ENCODE peak calls at places on chromosomes 11 and 22, in four cellular contexts. One of them, this sample, is unnamed.

GRCh38 chr22:23754980-23755636 is 883 bp upstream of the VPREB3 start:
- DNase-seq in left colon: no peak
- DNase-seq in stimulated activated effector memory CD8-positive, alpha-beta T cell treated with anti-CD3 and anti-CD28 coated beads, Interleukin-12 subunit alpha, Interleukin-12 subunit beta, amount 100 ng/mL, for 72 hours: no peak
- DNase-seq in stimulated activated CD8-positive, alpha-beta memory T cell treated with anti-CD3 and anti-CD28 coated beads, Interleukin-7, amount 100 ng/mL, for 4 hours: no peak
- DNase-seq in this sample: no peak

GRCh38 chr11:26820739-26821138 is 98.9 kb upstream of the SLC5A12 start:
- DNase-seq in stimulated activated effector memory CD8-positive, alpha-beta T cell treated with anti-CD3 and anti-CD28 coated beads, Interleukin-12 subunit alpha, Interleukin-12 subunit beta, amount 100 ng/mL, for 72 hours: no peak
- DNase-seq in left colon: no peak
- DNase-seq in stimulated activated CD8-positive, alpha-beta memory T cell treated with anti-CD3 and anti-CD28 coated beads, Interleukin-7, amount 100 ng/mL, for 4 hours: no peak
- DNase-seq in this sample: no peak

GRCh38 chr11:108431997-108432396 is 35.3 kb downstream of the C11orf65 start:
- DNase-seq in stimulated activated CD8-positive, alpha-beta memory T cell treated with anti-CD3 and anti-CD28 coated beads, Interleukin-7, amount 100 ng/mL, for 4 hours: no peak
- DNase-seq in left colon: no peak
- DNase-seq in stimulated activated effector memory CD8-positive, alpha-beta T cell treated with anti-CD3 and anti-CD28 coated beads, Interleukin-12 subunit alpha, Interleukin-12 subunit beta, amount 100 ng/mL, for 72 hours: no peak
- DNase-seq in this sample: no peak

GRCh38 chr22:44337658-44338004 is 24.9 kb upstream of the SHISAL1 start:
- DNase-seq in stimulated activated effector memory CD8-positive, alpha-beta T cell treated with anti-CD3 and anti-CD28 coated beads, Interleukin-12 subunit alpha, Interleukin-12 subunit beta, amount 100 ng/mL, for 72 hours: no peak
- DNase-seq in stimulated activated CD8-positive, alpha-beta memory T cell treated with anti-CD3 and anti-CD28 coated beads, Interleukin-7, amount 100 ng/mL, for 4 hours: no peak
- DNase-seq in left colon: no peak
- DNase-seq in this sample: peak; percentile 22

GRCh38 chr22:37472418-37473006 is 13.7 kb downstream of the MFNG start:
- DNase-seq in stimulated activated effector memory CD8-positive, alpha-beta T cell treated with anti-CD3 and anti-CD28 coated beads, Interleukin-12 subunit alpha, Interleukin-12 subunit beta, amount 100 ng/mL, for 72 hours: no peak
- DNase-seq in stimulated activated CD8-positive, alpha-beta memory T cell treated with anti-CD3 and anti-CD28 coated beads, Interleukin-7, amount 100 ng/mL, for 4 hours: no peak
- DNase-seq in left colon: peak; percentile 66
- DNase-seq in this sample: peak; percentile 59

GRCh38 chr11:126397016-126397415 is 41.5 kb downstream of the ST3GAL4 start:
- DNase-seq in stimulated activated CD8-positive, alpha-beta memory T cell treated with anti-CD3 and anti-CD28 coated beads, Interleukin-7, amount 100 ng/mL, for 4 hours: no peak
- DNase-seq in left colon: no peak
- DNase-seq in stimulated activated effector memory CD8-positive, alpha-beta T cell treated with anti-CD3 and anti-CD28 coated beads, Interleukin-12 subunit alpha, Interleukin-12 subunit beta, amount 100 ng/mL, for 72 hours: no peak
- DNase-seq in this sample: no peak

GRCh38 chr11:8265681-8266241 is 2.1 kb upstream of the LMO1 start:
- DNase-seq in stimulated activated CD8-positive, alpha-beta memory T cell treated with anti-CD3 and anti-CD28 coated beads, Interleukin-7, amount 100 ng/mL, for 4 hours: no peak
- DNase-seq in left colon: no peak
- DNase-seq in stimulated activated effector memory CD8-positive, alpha-beta T cell treated with anti-CD3 and anti-CD28 coated beads, Interleukin-12 subunit alpha, Interleukin-12 subunit beta, amount 100 ng/mL, for 72 hours: no peak
- DNase-seq in this sample: no peak

GRCh38 chr22:37716708-37717107 is 19.9 kb downstream of the TRIOBP start:
- DNase-seq in stimulated activated CD8-positive, alpha-beta memory T cell treated with anti-CD3 and anti-CD28 coated beads, Interleukin-7, amount 100 ng/mL, for 4 hours: no peak
- DNase-seq in left colon: no peak
- DNase-seq in stimulated activated effector memory CD8-positive, alpha-beta T cell treated with anti-CD3 and anti-CD28 coated beads, Interleukin-12 subunit alpha, Interleukin-12 subunit beta, amount 100 ng/mL, for 72 hours: no peak
- DNase-seq in this sample: no peak

GRCh38 chr11:66443602-66444001 is 5.0 kb upstream of the MRPL11 start:
- DNase-seq in left colon: no peak
- DNase-seq in stimulated activated effector memory CD8-positive, alpha-beta T cell treated with anti-CD3 and anti-CD28 coated beads, Interleukin-12 subunit alpha, Interleukin-12 subunit beta, amount 100 ng/mL, for 72 hours: no peak
- DNase-seq in stimulated activated CD8-positive, alpha-beta memory T cell treated with anti-CD3 and anti-CD28 coated beads, Interleukin-7, amount 100 ng/mL, for 4 hours: no peak
- DNase-seq in this sample: no peak

GRCh38 chr11:37963440-37963839 is 1365.4 kb upstream of the RAG2 start:
- DNase-seq in stimulated activated effector memory CD8-positive, alpha-beta T cell treated with anti-CD3 and anti-CD28 coated beads, Interleukin-12 subunit alpha, Interleukin-12 subunit beta, amount 100 ng/mL, for 72 hours: no peak
- DNase-seq in left colon: no peak
- DNase-seq in stimulated activated CD8-positive, alpha-beta memory T cell treated with anti-CD3 and anti-CD28 coated beads, Interleukin-7, amount 100 ng/mL, for 4 hours: no peak
- DNase-seq in this sample: no peak

GRCh38 chr11:117144477-117145392 is 648 bp downstream of the PAFAH1B2 start:
- DNase-seq in stimulated activated effector memory CD8-positive, alpha-beta T cell treated with anti-CD3 and anti-CD28 coated beads, Interleukin-12 subunit alpha, Interleukin-12 subunit beta, amount 100 ng/mL, for 72 hours: peak; percentile 11
- DNase-seq in stimulated activated CD8-positive, alpha-beta memory T cell treated with anti-CD3 and anti-CD28 coated beads, Interleukin-7, amount 100 ng/mL, for 4 hours: no peak
- DNase-seq in left colon: peak; percentile 56
- DNase-seq in this sample: peak; percentile 61

GRCh38 chr11:132997396-132997795 is 534.9 kb downstream of the OPCML start:
- DNase-seq in left colon: no peak
- DNase-seq in stimulated activated CD8-positive, alpha-beta memory T cell treated with anti-CD3 and anti-CD28 coated beads, Interleukin-7, amount 100 ng/mL, for 4 hours: no peak
- DNase-seq in stimulated activated effector memory CD8-positive, alpha-beta T cell treated with anti-CD3 and anti-CD28 coated beads, Interleukin-12 subunit alpha, Interleukin-12 subunit beta, amount 100 ng/mL, for 72 hours: no peak
- DNase-seq in this sample: no peak

GRCh38 chr11:103659138-103659734 is 377.2 kb upstream of the DDI1 start:
- DNase-seq in left colon: no peak
- DNase-seq in stimulated activated CD8-positive, alpha-beta memory T cell treated with anti-CD3 and anti-CD28 coated beads, Interleukin-7, amount 100 ng/mL, for 4 hours: no peak
- DNase-seq in stimulated activated effector memory CD8-positive, alpha-beta T cell treated with anti-CD3 and anti-CD28 coated beads, Interleukin-12 subunit alpha, Interleukin-12 subunit beta, amount 100 ng/mL, for 72 hours: no peak
- DNase-seq in this sample: no peak

GRCh38 chr11:122897606-122898210 is 15.1 kb downstream of the JHY start:
- DNase-seq in stimulated activated effector memory CD8-positive, alpha-beta T cell treated with anti-CD3 and anti-CD28 coated beads, Interleukin-12 subunit alpha, Interleukin-12 subunit beta, amount 100 ng/mL, for 72 hours: no peak
- DNase-seq in left colon: no peak
- DNase-seq in stimulated activated CD8-positive, alpha-beta memory T cell treated with anti-CD3 and anti-CD28 coated beads, Interleukin-7, amount 100 ng/mL, for 4 hours: no peak
- DNase-seq in this sample: no peak

GRCh38 chr11:16158426-16158994 is 197.8 kb downstream of the SOX6 start:
- DNase-seq in stimulated activated effector memory CD8-positive, alpha-beta T cell treated with anti-CD3 and anti-CD28 coated beads, Interleukin-12 subunit alpha, Interleukin-12 subunit beta, amount 100 ng/mL, for 72 hours: no peak
- DNase-seq in stimulated activated CD8-positive, alpha-beta memory T cell treated with anti-CD3 and anti-CD28 coated beads, Interleukin-7, amount 100 ng/mL, for 4 hours: no peak
- DNase-seq in left colon: no peak
- DNase-seq in this sample: no peak

GRCh38 chr11:66012371-66012945 is 650 bp downstream of the CST6 start:
- DNase-seq in stimulated activated effector memory CD8-positive, alpha-beta T cell treated with anti-CD3 and anti-CD28 coated beads, Interleukin-12 subunit alpha, Interleukin-12 subunit beta, amount 100 ng/mL, for 72 hours: no peak
- DNase-seq in stimulated activated CD8-positive, alpha-beta memory T cell treated with anti-CD3 and anti-CD28 coated beads, Interleukin-7, amount 100 ng/mL, for 4 hours: no peak
- DNase-seq in left colon: no peak
- DNase-seq in this sample: no peak

GRCh38 chr22:36193171-36193570 is 8.4 kb downstream of the APOL4 start:
- DNase-seq in left colon: no peak
- DNase-seq in stimulated activated effector memory CD8-positive, alpha-beta T cell treated with anti-CD3 and anti-CD28 coated beads, Interleukin-12 subunit alpha, Interleukin-12 subunit beta, amount 100 ng/mL, for 72 hours: no peak
- DNase-seq in stimulated activated CD8-positive, alpha-beta memory T cell treated with anti-CD3 and anti-CD28 coated beads, Interleukin-7, amount 100 ng/mL, for 4 hours: no peak
- DNase-seq in this sample: no peak

GRCh38 chr11:110130642-110131238 is 37.5 kb downstream of the ZC3H12C start:
- DNase-seq in stimulated activated CD8-positive, alpha-beta memory T cell treated with anti-CD3 and anti-CD28 coated beads, Interleukin-7, amount 100 ng/mL, for 4 hours: no peak
- DNase-seq in stimulated activated effector memory CD8-positive, alpha-beta T cell treated with anti-CD3 and anti-CD28 coated beads, Interleukin-12 subunit alpha, Interleukin-12 subunit beta, amount 100 ng/mL, for 72 hours: no peak
- DNase-seq in left colon: peak; percentile 11
- DNase-seq in this sample: peak; percentile 14

GRCh38 chr22:37118083-37118482 is 8.6 kb upstream of the TMPRSS6 start:
- DNase-seq in left colon: no peak
- DNase-seq in stimulated activated CD8-positive, alpha-beta memory T cell treated with anti-CD3 and anti-CD28 coated beads, Interleukin-7, amount 100 ng/mL, for 4 hours: no peak
- DNase-seq in stimulated activated effector memory CD8-positive, alpha-beta T cell treated with anti-CD3 and anti-CD28 coated beads, Interleukin-12 subunit alpha, Interleukin-12 subunit beta, amount 100 ng/mL, for 72 hours: no peak
- DNase-seq in this sample: no peak

GRCh38 chr22:19120829-19121630 is 1.2 kb downstream of the DGCR2 start:
- DNase-seq in left colon: peak; percentile 69
- DNase-seq in stimulated activated effector memory CD8-positive, alpha-beta T cell treated with anti-CD3 and anti-CD28 coated beads, Interleukin-12 subunit alpha, Interleukin-12 subunit beta, amount 100 ng/mL, for 72 hours: no peak
- DNase-seq in stimulated activated CD8-positive, alpha-beta memory T cell treated with anti-CD3 and anti-CD28 coated beads, Interleukin-7, amount 100 ng/mL, for 4 hours: no peak
- DNase-seq in this sample: peak; percentile 80

GRCh38 chr11:68326334-68327215 is 14.2 kb downstream of the LRP5 start:
- DNase-seq in stimulated activated CD8-positive, alpha-beta memory T cell treated with anti-CD3 and anti-CD28 coated beads, Interleukin-7, amount 100 ng/mL, for 4 hours: no peak
- DNase-seq in stimulated activated effector memory CD8-positive, alpha-beta T cell treated with anti-CD3 and anti-CD28 coated beads, Interleukin-12 subunit alpha, Interleukin-12 subunit beta, amount 100 ng/mL, for 72 hours: no peak
- DNase-seq in left colon: no peak
- DNase-seq in this sample: peak; percentile 35

GRCh38 chr11:115869780-115870431 is 365.7 kb upstream of the CADM1 start:
- DNase-seq in left colon: peak; percentile 22
- DNase-seq in stimulated activated effector memory CD8-positive, alpha-beta T cell treated with anti-CD3 and anti-CD28 coated beads, Interleukin-12 subunit alpha, Interleukin-12 subunit beta, amount 100 ng/mL, for 72 hours: no peak
- DNase-seq in stimulated activated CD8-positive, alpha-beta memory T cell treated with anti-CD3 and anti-CD28 coated beads, Interleukin-7, amount 100 ng/mL, for 4 hours: no peak
- DNase-seq in this sample: peak; percentile 15

GRCh38 chr22:37797874-37798500 is 9.7 kb upstream of the GCAT start:
- DNase-seq in stimulated activated CD8-positive, alpha-beta memory T cell treated with anti-CD3 and anti-CD28 coated beads, Interleukin-7, amount 100 ng/mL, for 4 hours: no peak
- DNase-seq in left colon: no peak
- DNase-seq in stimulated activated effector memory CD8-positive, alpha-beta T cell treated with anti-CD3 and anti-CD28 coated beads, Interleukin-12 subunit alpha, Interleukin-12 subunit beta, amount 100 ng/mL, for 72 hours: no peak
- DNase-seq in this sample: no peak

GRCh38 chr11:46906596-46906995 is 11.8 kb downstream of the LRP4 start:
- DNase-seq in left colon: no peak
- DNase-seq in stimulated activated CD8-positive, alpha-beta memory T cell treated with anti-CD3 and anti-CD28 coated beads, Interleukin-7, amount 100 ng/mL, for 4 hours: no peak
- DNase-seq in stimulated activated effector memory CD8-positive, alpha-beta T cell treated with anti-CD3 and anti-CD28 coated beads, Interleukin-12 subunit alpha, Interleukin-12 subunit beta, amount 100 ng/mL, for 72 hours: no peak
- DNase-seq in this sample: no peak

GRCh38 chr11:71129624-71130023 is 122.8 kb downstream of the SHANK2 start:
- DNase-seq in stimulated activated CD8-positive, alpha-beta memory T cell treated with anti-CD3 and anti-CD28 coated beads, Interleukin-7, amount 100 ng/mL, for 4 hours: no peak
- DNase-seq in left colon: no peak
- DNase-seq in stimulated activated effector memory CD8-positive, alpha-beta T cell treated with anti-CD3 and anti-CD28 coated beads, Interleukin-12 subunit alpha, Interleukin-12 subunit beta, amount 100 ng/mL, for 72 hours: no peak
- DNase-seq in this sample: no peak

GRCh38 chr22:19524170-19525115 is at the start of gene CLDN5:
- DNase-seq in stimulated activated effector memory CD8-positive, alpha-beta T cell treated with anti-CD3 and anti-CD28 coated beads, Interleukin-12 subunit alpha, Interleukin-12 subunit beta, amount 100 ng/mL, for 72 hours: no peak
- DNase-seq in left colon: no peak
- DNase-seq in stimulated activated CD8-positive, alpha-beta memory T cell treated with anti-CD3 and anti-CD28 coated beads, Interleukin-7, amount 100 ng/mL, for 4 hours: no peak
- DNase-seq in this sample: no peak

GRCh38 chr11:117828641-117829368 is 4.3 kb upstream of the FXYD2 start:
- DNase-seq in left colon: peak; percentile 33
- DNase-seq in stimulated activated CD8-positive, alpha-beta memory T cell treated with anti-CD3 and anti-CD28 coated beads, Interleukin-7, amount 100 ng/mL, for 4 hours: peak; percentile 93
- DNase-seq in stimulated activated effector memory CD8-positive, alpha-beta T cell treated with anti-CD3 and anti-CD28 coated beads, Interleukin-12 subunit alpha, Interleukin-12 subunit beta, amount 100 ng/mL, for 72 hours: peak; percentile 64
- DNase-seq in this sample: peak; percentile 50

GRCh38 chr11:19226378-19227195 is 14.2 kb downstream of the E2F8 start:
- DNase-seq in stimulated activated effector memory CD8-positive, alpha-beta T cell treated with anti-CD3 and anti-CD28 coated beads, Interleukin-12 subunit alpha, Interleukin-12 subunit beta, amount 100 ng/mL, for 72 hours: no peak
- DNase-seq in stimulated activated CD8-positive, alpha-beta memory T cell treated with anti-CD3 and anti-CD28 coated beads, Interleukin-7, amount 100 ng/mL, for 4 hours: no peak
- DNase-seq in left colon: no peak
- DNase-seq in this sample: no peak

GRCh38 chr11:95505927-95506426 is 275.0 kb upstream of the SESN3 start:
- DNase-seq in left colon: no peak
- DNase-seq in stimulated activated effector memory CD8-positive, alpha-beta T cell treated with anti-CD3 and anti-CD28 coated beads, Interleukin-12 subunit alpha, Interleukin-12 subunit beta, amount 100 ng/mL, for 72 hours: no peak
- DNase-seq in stimulated activated CD8-positive, alpha-beta memory T cell treated with anti-CD3 and anti-CD28 coated beads, Interleukin-7, amount 100 ng/mL, for 4 hours: no peak
- DNase-seq in this sample: no peak

GRCh38 chr11:5620606-5621521 is 3.9 kb upstream of the TRIM34 start:
- DNase-seq in stimulated activated CD8-positive, alpha-beta memory T cell treated with anti-CD3 and anti-CD28 coated beads, Interleukin-7, amount 100 ng/mL, for 4 hours: no peak
- DNase-seq in stimulated activated effector memory CD8-positive, alpha-beta T cell treated with anti-CD3 and anti-CD28 coated beads, Interleukin-12 subunit alpha, Interleukin-12 subunit beta, amount 100 ng/mL, for 72 hours: no peak
- DNase-seq in left colon: no peak
- DNase-seq in this sample: no peak

GRCh38 chr11:14751975-14752407 is 108.4 kb downstream of the PDE3B start:
- DNase-seq in stimulated activated CD8-positive, alpha-beta memory T cell treated with anti-CD3 and anti-CD28 coated beads, Interleukin-7, amount 100 ng/mL, for 4 hours: no peak
- DNase-seq in left colon: no peak
- DNase-seq in stimulated activated effector memory CD8-positive, alpha-beta T cell treated with anti-CD3 and anti-CD28 coated beads, Interleukin-12 subunit alpha, Interleukin-12 subunit beta, amount 100 ng/mL, for 72 hours: no peak
- DNase-seq in this sample: no peak

GRCh38 chr11:134332189-134332631 is 422 bp downstream of the GLB1L2 start:
- DNase-seq in left colon: peak; percentile 65
- DNase-seq in stimulated activated CD8-positive, alpha-beta memory T cell treated with anti-CD3 and anti-CD28 coated beads, Interleukin-7, amount 100 ng/mL, for 4 hours: no peak
- DNase-seq in stimulated activated effector memory CD8-positive, alpha-beta T cell treated with anti-CD3 and anti-CD28 coated beads, Interleukin-12 subunit alpha, Interleukin-12 subunit beta, amount 100 ng/mL, for 72 hours: no peak
- DNase-seq in this sample: peak; percentile 53

GRCh38 chr11:64568584-64569140 is 22.4 kb upstream of the SLC22A12 start:
- DNase-seq in stimulated activated CD8-positive, alpha-beta memory T cell treated with anti-CD3 and anti-CD28 coated beads, Interleukin-7, amount 100 ng/mL, for 4 hours: no peak
- DNase-seq in stimulated activated effector memory CD8-positive, alpha-beta T cell treated with anti-CD3 and anti-CD28 coated beads, Interleukin-12 subunit alpha, Interleukin-12 subunit beta, amount 100 ng/mL, for 72 hours: no peak
- DNase-seq in left colon: no peak
- DNase-seq in this sample: no peak

GRCh38 chr11:59756496-59756840 is 1.3 kb downstream of the STX3 start:
- DNase-seq in left colon: no peak
- DNase-seq in stimulated activated effector memory CD8-positive, alpha-beta T cell treated with anti-CD3 and anti-CD28 coated beads, Interleukin-12 subunit alpha, Interleukin-12 subunit beta, amount 100 ng/mL, for 72 hours: no peak
- DNase-seq in stimulated activated CD8-positive, alpha-beta memory T cell treated with anti-CD3 and anti-CD28 coated beads, Interleukin-7, amount 100 ng/mL, for 4 hours: no peak
- DNase-seq in this sample: no peak

GRCh38 chr11:129061466-129062194 is 119.0 kb upstream of the TP53AIP1 start:
- DNase-seq in stimulated activated effector memory CD8-positive, alpha-beta T cell treated with anti-CD3 and anti-CD28 coated beads, Interleukin-12 subunit alpha, Interleukin-12 subunit beta, amount 100 ng/mL, for 72 hours: no peak
- DNase-seq in stimulated activated CD8-positive, alpha-beta memory T cell treated with anti-CD3 and anti-CD28 coated beads, Interleukin-7, amount 100 ng/mL, for 4 hours: no peak
- DNase-seq in left colon: no peak
- DNase-seq in this sample: no peak

GRCh38 chr11:65112551-65113360 is 1.1 kb downstream of the TM7SF2 start:
- DNase-seq in stimulated activated effector memory CD8-positive, alpha-beta T cell treated with anti-CD3 and anti-CD28 coated beads, Interleukin-12 subunit alpha, Interleukin-12 subunit beta, amount 100 ng/mL, for 72 hours: peak; percentile 79
- DNase-seq in stimulated activated CD8-positive, alpha-beta memory T cell treated with anti-CD3 and anti-CD28 coated beads, Interleukin-7, amount 100 ng/mL, for 4 hours: peak; percentile 27
- DNase-seq in left colon: peak; percentile 84
- DNase-seq in this sample: peak; percentile 81

GRCh38 chr11:103281301-103281700 is 172.1 kb downstream of the DYNC2H1 start:
- DNase-seq in stimulated activated CD8-positive, alpha-beta memory T cell treated with anti-CD3 and anti-CD28 coated beads, Interleukin-7, amount 100 ng/mL, for 4 hours: no peak
- DNase-seq in left colon: no peak
- DNase-seq in stimulated activated effector memory CD8-positive, alpha-beta T cell treated with anti-CD3 and anti-CD28 coated beads, Interleukin-12 subunit alpha, Interleukin-12 subunit beta, amount 100 ng/mL, for 72 hours: no peak
- DNase-seq in this sample: no peak

GRCh38 chr22:24947881-24948280 is 1.4 kb upstream of the LHFPL7 start:
- DNase-seq in stimulated activated CD8-positive, alpha-beta memory T cell treated with anti-CD3 and anti-CD28 coated beads, Interleukin-7, amount 100 ng/mL, for 4 hours: no peak
- DNase-seq in stimulated activated effector memory CD8-positive, alpha-beta T cell treated with anti-CD3 and anti-CD28 coated beads, Interleukin-12 subunit alpha, Interleukin-12 subunit beta, amount 100 ng/mL, for 72 hours: no peak
- DNase-seq in left colon: no peak
- DNase-seq in this sample: no peak